ENCODE peak calls at places on chromosome 4, in eight cellular contexts. Q is AG10803, G is cerebellum, X is AG04450, Z is erythroblast, K is pons, P is substantia nigra, F is GM23248. A is an unnamed sample.

GRCh38 chr4:54586343-54586953 is 71.3 kb upstream of the KIT start:
- DNase-seq in Q (peak), G (no peak), X (peak), Z (peak), K (no peak), P (no peak), F (peak), A (peak)

GRCh38 chr4:135741583-135741982 is 1540.0 kb upstream of the PABPC4L start:
- DNase-seq in Q (no peak), G (no peak), X (no peak), Z (no peak), K (no peak), P (no peak), F (no peak), A (no peak)

GRCh38 chr4:104719539-104720230 is 225.0 kb upstream of the CXXC4 start:
- DNase-seq in Q (no peak), G (no peak), X (no peak), Z (no peak), K (no peak), P (no peak), F (no peak), A (no peak)

GRCh38 chr4:106495498-106495897 is 126.9 kb upstream of the GIMD1 start:
- DNase-seq in Q (peak), G (no peak), X (no peak), Z (no peak), K (no peak), P (no peak), F (peak), A (no peak)

GRCh38 chr4:24063771-24064170 is 173.9 kb upstream of the PPARGC1A start:
- DNase-seq in Q (no peak), G (peak), X (no peak), Z (no peak), K (no peak), P (no peak), F (no peak), A (no peak)

GRCh38 chr4:84750956-84751275 is 168.0 kb downstream of the CDS1 start:
- DNase-seq in Q (no peak), G (no peak), X (no peak), Z (peak), K (no peak), P (no peak), F (no peak), A (no peak)

GRCh38 chr4:112933790-112934189 is 115.7 kb upstream of the ANK2 start:
- DNase-seq in Q (no peak), G (no peak), X (no peak), Z (no peak), K (no peak), P (no peak), F (no peak), A (no peak)

GRCh38 chr4:83109480-83110221 is 4.9 kb downstream of the PLAC8 start:
- DNase-seq in Q (peak), G (no peak), X (no peak), Z (no peak), K (no peak), P (peak), F (peak), A (peak)

GRCh38 chr4:161143375-161143774 is 1020.4 kb downstream of the FSTL5 start:
- DNase-seq in Q (no peak), G (no peak), X (no peak), Z (no peak), K (no peak), P (no peak), F (no peak), A (no peak)

GRCh38 chr4:176309772-176310171 is 10.0 kb upstream of the SPCS3 start:
- DNase-seq in Q (peak), G (no peak), X (no peak), Z (no peak), K (no peak), P (no peak), F (peak), A (peak)

GRCh38 chr4:54233697-54234496 is 4.8 kb downstream of the PDGFRA start:
- DNase-seq in Q (peak), G (peak), X (peak), Z (peak), K (peak), P (no peak), F (peak), A (peak)

GRCh38 chr4:125368684-125369083 is 53.9 kb downstream of the FAT4 start:
- DNase-seq in Q (peak), G (no peak), X (peak), Z (no peak), K (no peak), P (no peak), F (peak), A (peak)

GRCh38 chr4:158209825-158210807 is at the start of gene TMEM144:
- DNase-seq in Q (peak), G (peak), X (peak), Z (peak), K (peak), P (peak), F (peak), A (peak)

GRCh38 chr4:118957683-118958082 is 69.0 kb downstream of the SYNPO2 start:
- DNase-seq in Q (no peak), G (no peak), X (no peak), Z (no peak), K (no peak), P (no peak), F (peak), A (peak)

GRCh38 chr4:184028571-184028996 is 123.5 kb downstream of the STOX2 start:
- DNase-seq in Q (no peak), G (no peak), X (no peak), Z (no peak), K (no peak), P (no peak), F (no peak), A (no peak)

GRCh38 chr4:69467797-69468196 is 27.9 kb downstream of the UGT2B4 start:
- DNase-seq in Q (no peak), G (no peak), X (no peak), Z (no peak), K (no peak), P (no peak), F (no peak), A (no peak)

GRCh38 chr4:100948911-100949310 is 398.4 kb downstream of the PPP3CA start:
- DNase-seq in Q (no peak), G (no peak), X (no peak), Z (no peak), K (no peak), P (no peak), F (no peak), A (peak)

GRCh38 chr4:39565925-39566630 is 38.8 kb upstream of the UGDH start:
- DNase-seq in Q (peak), G (no peak), X (peak), Z (no peak), K (no peak), P (no peak), F (peak), A (peak)

GRCh38 chr4:38920186-38920585 is 52.6 kb downstream of the FAM114A1 start:
- DNase-seq in Q (peak), G (no peak), X (no peak), Z (no peak), K (no peak), P (no peak), F (peak), A (peak)

GRCh38 chr4:5874811-5875465 is 17.9 kb downstream of the CRMP1 start:
- DNase-seq in Q (peak), G (peak), X (peak), Z (no peak), K (peak), P (no peak), F (peak), A (peak)

GRCh38 chr4:143458966-143459365 is 54.5 kb upstream of the SMARCA5 start:
- DNase-seq in Q (peak), G (no peak), X (no peak), Z (no peak), K (no peak), P (no peak), F (no peak), A (peak)

GRCh38 chr4:79225360-79225759 is 100.5 kb downstream of the NAA11 start:
- DNase-seq in Q (no peak), G (no peak), X (no peak), Z (no peak), K (no peak), P (no peak), F (no peak), A (peak)

GRCh38 chr4:36997727-36998126 is 246.8 kb upstream of the NWD2 start:
- DNase-seq in Q (no peak), G (no peak), X (no peak), Z (no peak), K (no peak), P (no peak), F (no peak), A (no peak)

GRCh38 chr4:10732235-10732975 is 47.8 kb upstream of the CLNK start:
- DNase-seq in Q (no peak), G (no peak), X (no peak), Z (no peak), K (no peak), P (no peak), F (no peak), A (no peak)

A was measured in iris pigment epithelial cell.